ENCODE peak calls at places on chromosomes 6 and 20, in eight cellular contexts. A is iPS DF 6.9; E is mesenchymal stem cell; H is naive thymus-derived CD4-positive, alpha-beta T cell; K is IMR-90; W is sigmoid colon; C is A673; M is neural progenitor cell. S is an unnamed sample.
A peak's percentile ranks its signal among the peaks of the same experiment; 100 is the strongest.

GRCh38 chr6:145699462-145699861 is 35.9 kb downstream of the EPM2A start:
- DNase-seq in W (no peak), M (no peak), K (peak; percentile 82), A (no peak), E (peak; percentile 68), C (no peak), H (no peak), S (no peak)

GRCh38 chr6:62338477-62338876 is 52.5 kb upstream of the KHDRBS2 start:
- DNase-seq in W (no peak), A (no peak), E (no peak), K (no peak), M (no peak), H (no peak), C (no peak), S (no peak)

GRCh38 chr6:22470454-22471368 is 98.7 kb upstream of the HDGFL1 start:
- DNase-seq in M (peak; percentile 33), E (no peak), A (no peak), H (no peak), C (peak; percentile 35), K (peak; percentile 51), W (no peak), S (no peak)

GRCh38 chr6:15575357-15576037 is 87.3 kb downstream of the DTNBP1 start:
- DNase-seq in C (no peak), W (no peak), M (no peak), A (no peak), E (no peak), H (no peak), K (no peak), S (no peak)

GRCh38 chr6:33392168-33392947 is 735 bp downstream of the KIFC1 start:
- DNase-seq in M (peak; percentile 28), C (peak; percentile 42), K (peak; percentile 44), A (no peak), E (peak; percentile 62), H (no peak), W (no peak), S (no peak)

GRCh38 chr6:168648240-168648639 is 207.3 kb downstream of the SMOC2 start:
- DNase-seq in E (no peak), W (peak; percentile 61), M (no peak), K (no peak), C (peak; percentile 13), A (no peak), H (no peak), S (no peak)

GRCh38 chr6:13496508-13497180 is 9.2 kb upstream of the GFOD1 start:
- DNase-seq in W (no peak), H (no peak), M (no peak), A (no peak), E (peak; percentile 36), C (no peak), K (no peak), S (no peak)

GRCh38 chr20:50704971-50705370 is 13.6 kb upstream of the RIPOR3 start:
- DNase-seq in W (no peak), M (no peak), K (peak; percentile 87), C (no peak), H (no peak), E (peak; percentile 75), A (no peak), S (no peak)

GRCh38 chr6:160215232-160215631 is 43.4 kb downstream of the SLC22A2 start:
- DNase-seq in K (no peak), W (no peak), E (no peak), A (no peak), C (no peak), H (no peak), M (no peak), S (no peak)

GRCh38 chr6:40417031-40417430 is 170.1 kb downstream of the LRFN2 start:
- DNase-seq in M (no peak), C (no peak), W (no peak), K (no peak), E (no peak), H (no peak), A (no peak), S (no peak)

GRCh38 chr6:55713411-55713810 is 134.4 kb upstream of the HMGCLL1 start:
- DNase-seq in H (no peak), W (no peak), M (no peak), K (peak; percentile 85), E (peak; percentile 83), A (no peak), C (peak; percentile 17), S (no peak)
- H3K4me1 ChIP-seq in H (no peaks in the 10 kb centered on the region), W (no peaks in the 10 kb centered on the region), M (no peaks in the 10 kb centered on the region), K (peaks cover 4% of the 10 kb centered on the region), E (no peaks in the 10 kb centered on the region), A (no peaks in the 10 kb centered on the region), C (no peaks in the 10 kb centered on the region), S (no peaks in the 10 kb centered on the region)

GRCh38 chr20:20436689-20437088 is 68.8 kb downstream of the INSM1 start:
- DNase-seq in E (no peak), K (no peak), H (no peak), A (no peak), M (no peak), C (no peak), W (no peak), S (no peak)
- H3K4me3 ChIP-seq in E (no peak overlapping the region), K (no peak overlapping the region), H (no peak overlapping the region), A (no peak overlapping the region), M (no peak overlapping the region), C (no peak overlapping the region), W (no peak overlapping the region), S (no peak overlapping the region)

DNA sequence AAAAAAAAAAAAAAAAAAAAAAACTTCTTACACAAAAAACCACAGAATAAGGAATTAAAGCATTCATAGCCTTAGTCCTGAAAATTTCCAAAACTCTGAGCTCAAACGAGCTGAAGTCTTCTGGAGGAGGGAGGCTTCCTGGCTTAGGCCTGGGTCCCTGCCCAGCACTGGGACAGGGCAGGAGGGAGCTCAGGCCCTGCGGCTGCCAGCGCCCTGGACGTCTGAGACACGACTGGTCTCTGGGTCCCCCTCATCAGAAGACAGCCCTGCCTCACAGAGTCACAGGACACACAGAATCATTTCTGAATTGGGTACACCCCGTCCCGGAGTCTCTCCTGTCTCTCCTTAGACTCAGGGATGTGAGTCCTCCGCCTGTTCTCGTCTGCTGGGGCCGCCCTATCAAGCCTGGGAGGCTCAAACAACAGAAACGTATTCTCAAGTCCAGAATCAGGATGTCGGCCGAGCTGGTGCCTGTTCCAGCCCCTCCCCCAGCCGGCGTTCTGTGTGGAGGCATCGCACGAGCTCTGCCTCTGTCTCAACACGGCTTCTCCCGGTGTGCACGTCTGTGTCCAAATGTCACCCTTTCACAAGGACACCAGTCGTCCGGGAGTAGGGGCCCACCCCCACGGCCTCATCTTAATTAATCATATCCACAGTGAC is 39.4 kb downstream of the ZBTB46 start:
- DNase-seq in H (no peak), A (no peak), C (no peak), M (no peak), K (no peak), W (no peak), E (no peak), S (no peak)
- H3K4me1 ChIP-seq in H (no peaks in the 10 kb centered on the region), A (no peaks in the 10 kb centered on the region), C (no peaks in the 10 kb centered on the region), M (no peaks in the 10 kb centered on the region), K (no peaks in the 10 kb centered on the region), W (no peaks in the 10 kb centered on the region), E (no peaks in the 10 kb centered on the region), S (no peaks in the 10 kb centered on the region)

GRCh38 chr6:117270960-117271507 is 5.7 kb downstream of the VGLL2 start:
- DNase-seq in W (no peak), A (no peak), M (no peak), K (no peak), C (no peak), E (no peak), H (no peak), S (no peak)
- H3K4me3 ChIP-seq in W (peak overlapping the region; percentile 41), A (peak overlapping the region; percentile 54), M (peak overlapping the region; percentile 54), K (no peak overlapping the region), C (no peak overlapping the region), E (no peak overlapping the region), H (no peak overlapping the region), S (no peak overlapping the region)

DNA sequence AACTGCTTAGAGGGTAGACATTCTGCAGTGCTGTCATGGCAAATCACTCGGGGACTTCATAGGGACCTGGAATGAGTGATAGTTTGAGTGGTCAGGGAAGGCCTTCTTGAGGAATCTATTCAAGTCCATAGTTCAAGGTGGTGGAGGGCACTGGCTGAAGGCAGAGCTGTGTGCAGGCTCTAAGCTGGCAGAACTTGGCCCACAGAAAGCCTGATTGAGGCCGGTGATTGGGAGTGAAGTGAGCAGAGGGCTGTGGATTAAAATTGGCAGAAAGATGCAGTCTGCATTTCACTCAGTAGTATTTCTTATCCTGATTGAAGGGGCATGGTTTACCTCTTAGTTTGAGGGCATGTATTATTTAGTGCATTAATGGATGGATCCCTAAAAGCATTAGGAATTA is 44.9 kb downstream of the UTRN start:
- DNase-seq in A (no peak), E (no peak), H (no peak), W (no peak), C (no peak), M (no peak), K (no peak), S (no peak)
- H3K4me1 ChIP-seq in A (peaks cover 12% of the 10 kb centered on the region), E (peaks cover 10% of the 10 kb centered on the region), H (peaks cover 14% of the 10 kb centered on the region), W (no peaks in the 10 kb centered on the region), C (peaks cover 15% of the 10 kb centered on the region), M (peaks cover 8% of the 10 kb centered on the region), K (peaks cover 9% of the 10 kb centered on the region), S (peaks cover 21% of the 10 kb centered on the region)

GRCh38 chr20:35883341-35883777 is 70.9 kb downstream of the SCAND1 start:
- DNase-seq in M (no peak), K (no peak), H (no peak), E (no peak), C (no peak), W (no peak), A (no peak), S (no peak)

GRCh38 chr20:35885212-35885611 is 69.1 kb downstream of the SCAND1 start:
- DNase-seq in K (no peak), C (no peak), H (no peak), A (no peak), W (no peak), M (no peak), E (no peak), S (no peak)

GRCh38 chr20:35883778-35884540 is 70.3 kb downstream of the SCAND1 start:
- DNase-seq in M (peak; percentile 76), W (peak; percentile 89), H (peak; percentile 67), C (peak; percentile 88), E (peak; percentile 100), K (peak; percentile 100), A (peak; percentile 43), S (peak; percentile 100)

GRCh38 chr20:35886537-35886936 is 67.8 kb downstream of the SCAND1 start:
- DNase-seq in M (no peak), H (no peak), K (no peak), W (no peak), A (no peak), C (no peak), E (peak; percentile 73), S (no peak)

GRCh38 chr20:35884541-35884865 is 69.8 kb downstream of the SCAND1 start:
- DNase-seq in H (no peak), M (no peak), K (no peak), A (no peak), C (no peak), W (no peak), E (no peak), S (no peak)
- H3K4me3 ChIP-seq in H (no peak overlapping the region), M (no peak overlapping the region), K (no peak overlapping the region), A (no peak overlapping the region), C (no peak overlapping the region), W (no peak overlapping the region), E (no peak overlapping the region), S (no peak overlapping the region)

GRCh38 chr20:34915131-34915530 is 38.7 kb downstream of the ACSS2 start:
- DNase-seq in C (no peak), M (no peak), H (no peak), W (no peak), E (no peak), A (no peak), K (no peak), S (no peak)
- H3K4me1 ChIP-seq in C (no peaks in the 10 kb centered on the region), M (no peaks in the 10 kb centered on the region), H (peaks cover 10% of the 10 kb centered on the region), W (no peaks in the 10 kb centered on the region), E (no peaks in the 10 kb centered on the region), A (no peaks in the 10 kb centered on the region), K (no peaks in the 10 kb centered on the region), S (no peaks in the 10 kb centered on the region)

GRCh38 chr20:4018015-4018748 is 2.8 kb upstream of the RNF24 start:
- DNase-seq in H (no peak), C (no peak), E (no peak), A (no peak), W (no peak), M (no peak), K (no peak), S (no peak)
- H3K4me3 ChIP-seq in H (no peak overlapping the region), C (no peak overlapping the region), E (no peak overlapping the region), A (no peak overlapping the region), W (no peak overlapping the region), M (no peak overlapping the region), K (no peak overlapping the region), S (no peak overlapping the region)

S was measured in RWPE2.